ENCODE peak calls at places on chromosome 19, in ten cellular contexts. One of them, this sample, is unnamed.

GRCh38 chr19:49555600-49556411 is 24.6 kb downstream of the NOSIP start:
- DNase-seq in stimulated activated CD4-positive, alpha-beta T cell treated with anti-CD3 and anti-CD28 coated beads, Interleukin-4, amount 100 ng/mL, for 1 hour: peak
- DNase-seq in astrocyte of the cerebellum: peak
- DNase-seq in NCI-H1092: no peak
- DNase-seq in CD4-positive, alpha-beta T cell: peak
- DNase-seq in GOT3: no peak
- DNase-seq in heart right ventricle: peak
- DNase-seq in amygdala: no peak
- DNase-seq in KBM-7: no peak
- DNase-seq in AG04449: no peak
- DNase-seq in this sample: no peak

GRCh38 chr19:815079-815774 is 6.5 kb downstream of the PLPPR3 start:
- DNase-seq in stimulated activated CD4-positive, alpha-beta T cell treated with anti-CD3 and anti-CD28 coated beads, Interleukin-4, amount 100 ng/mL, for 1 hour: no peak
- DNase-seq in astrocyte of the cerebellum: no peak
- DNase-seq in NCI-H1092: no peak
- DNase-seq in CD4-positive, alpha-beta T cell: no peak
- DNase-seq in GOT3: no peak
- DNase-seq in heart right ventricle: no peak
- DNase-seq in amygdala: no peak
- DNase-seq in KBM-7: no peak
- DNase-seq in AG04449: no peak
- DNase-seq in this sample: no peak

GRCh38 chr19:6272411-6272791 is 7.4 kb downstream of the MLLT1 start:
- DNase-seq in stimulated activated CD4-positive, alpha-beta T cell treated with anti-CD3 and anti-CD28 coated beads, Interleukin-4, amount 100 ng/mL, for 1 hour: no peak
- DNase-seq in astrocyte of the cerebellum: no peak
- DNase-seq in NCI-H1092: no peak
- DNase-seq in CD4-positive, alpha-beta T cell: no peak
- DNase-seq in GOT3: no peak
- DNase-seq in heart right ventricle: no peak
- DNase-seq in amygdala: no peak
- DNase-seq in KBM-7: no peak
- DNase-seq in AG04449: no peak
- DNase-seq in this sample: no peak

GRCh38 chr19:662962-663681 is at the start of gene RNF126:
- DNase-seq in stimulated activated CD4-positive, alpha-beta T cell treated with anti-CD3 and anti-CD28 coated beads, Interleukin-4, amount 100 ng/mL, for 1 hour: peak
- DNase-seq in astrocyte of the cerebellum: peak
- DNase-seq in NCI-H1092: peak
- DNase-seq in CD4-positive, alpha-beta T cell: peak
- DNase-seq in GOT3: peak
- DNase-seq in heart right ventricle: peak
- DNase-seq in amygdala: peak
- DNase-seq in KBM-7: peak
- DNase-seq in AG04449: no peak
- DNase-seq in this sample: peak

GRCh38 chr19:3618144-3618810 is 8.3 kb downstream of the CACTIN start:
- DNase-seq in stimulated activated CD4-positive, alpha-beta T cell treated with anti-CD3 and anti-CD28 coated beads, Interleukin-4, amount 100 ng/mL, for 1 hour: peak
- DNase-seq in astrocyte of the cerebellum: no peak
- DNase-seq in NCI-H1092: no peak
- DNase-seq in CD4-positive, alpha-beta T cell: no peak
- DNase-seq in GOT3: no peak
- DNase-seq in heart right ventricle: peak
- DNase-seq in amygdala: peak
- DNase-seq in KBM-7: peak
- DNase-seq in AG04449: no peak
- DNase-seq in this sample: peak

GRCh38 chr19:15259900-15260299 is 27.7 kb upstream of the EPHX3 start:
- DNase-seq in stimulated activated CD4-positive, alpha-beta T cell treated with anti-CD3 and anti-CD28 coated beads, Interleukin-4, amount 100 ng/mL, for 1 hour: no peak
- DNase-seq in astrocyte of the cerebellum: no peak
- DNase-seq in NCI-H1092: no peak
- DNase-seq in CD4-positive, alpha-beta T cell: no peak
- DNase-seq in GOT3: no peak
- DNase-seq in heart right ventricle: no peak
- DNase-seq in amygdala: no peak
- DNase-seq in KBM-7: no peak
- DNase-seq in AG04449: no peak
- DNase-seq in this sample: no peak

GRCh38 chr19:41690801-41691065 is 2.7 kb upstream of the CEACAM7 start:
- DNase-seq in stimulated activated CD4-positive, alpha-beta T cell treated with anti-CD3 and anti-CD28 coated beads, Interleukin-4, amount 100 ng/mL, for 1 hour: no peak
- DNase-seq in astrocyte of the cerebellum: no peak
- DNase-seq in NCI-H1092: no peak
- DNase-seq in CD4-positive, alpha-beta T cell: no peak
- DNase-seq in GOT3: no peak
- DNase-seq in heart right ventricle: no peak
- DNase-seq in amygdala: no peak
- DNase-seq in KBM-7: no peak
- DNase-seq in AG04449: no peak
- DNase-seq in this sample: no peak

GRCh38 chr19:13835791-13836723 is 40.8 kb downstream of the ZSWIM4 start:
- DNase-seq in stimulated activated CD4-positive, alpha-beta T cell treated with anti-CD3 and anti-CD28 coated beads, Interleukin-4, amount 100 ng/mL, for 1 hour: no peak
- DNase-seq in astrocyte of the cerebellum: no peak
- DNase-seq in NCI-H1092: no peak
- DNase-seq in CD4-positive, alpha-beta T cell: no peak
- DNase-seq in GOT3: no peak
- DNase-seq in heart right ventricle: peak
- DNase-seq in amygdala: no peak
- DNase-seq in KBM-7: peak
- DNase-seq in AG04449: no peak
- DNase-seq in this sample: no peak

GRCh38 chr19:17286742-17287141 is 5.0 kb downstream of the ANKLE1 start:
- DNase-seq in stimulated activated CD4-positive, alpha-beta T cell treated with anti-CD3 and anti-CD28 coated beads, Interleukin-4, amount 100 ng/mL, for 1 hour: no peak
- DNase-seq in astrocyte of the cerebellum: no peak
- DNase-seq in NCI-H1092: no peak
- DNase-seq in CD4-positive, alpha-beta T cell: no peak
- DNase-seq in GOT3: no peak
- DNase-seq in heart right ventricle: no peak
- DNase-seq in amygdala: no peak
- DNase-seq in KBM-7: no peak
- DNase-seq in AG04449: no peak
- DNase-seq in this sample: no peak

GRCh38 chr19:15779756-15780476 is 7.5 kb upstream of the OR10H5 start:
- DNase-seq in stimulated activated CD4-positive, alpha-beta T cell treated with anti-CD3 and anti-CD28 coated beads, Interleukin-4, amount 100 ng/mL, for 1 hour: no peak
- DNase-seq in astrocyte of the cerebellum: no peak
- DNase-seq in NCI-H1092: peak
- DNase-seq in CD4-positive, alpha-beta T cell: no peak
- DNase-seq in GOT3: no peak
- DNase-seq in heart right ventricle: peak
- DNase-seq in amygdala: peak
- DNase-seq in KBM-7: no peak
- DNase-seq in AG04449: no peak
- DNase-seq in this sample: no peak

GRCh38 chr19:55467236-55468053 is 2.9 kb upstream of the C19orf85 start:
- DNase-seq in stimulated activated CD4-positive, alpha-beta T cell treated with anti-CD3 and anti-CD28 coated beads, Interleukin-4, amount 100 ng/mL, for 1 hour: peak
- DNase-seq in astrocyte of the cerebellum: no peak
- DNase-seq in NCI-H1092: no peak
- DNase-seq in CD4-positive, alpha-beta T cell: peak
- DNase-seq in GOT3: no peak
- DNase-seq in heart right ventricle: peak
- DNase-seq in amygdala: no peak
- DNase-seq in KBM-7: peak
- DNase-seq in AG04449: no peak
- DNase-seq in this sample: peak

GRCh38 chr19:10491472-10492047 is 11.6 kb downstream of the KEAP1 start:
- DNase-seq in stimulated activated CD4-positive, alpha-beta T cell treated with anti-CD3 and anti-CD28 coated beads, Interleukin-4, amount 100 ng/mL, for 1 hour: no peak
- DNase-seq in astrocyte of the cerebellum: no peak
- DNase-seq in NCI-H1092: no peak
- DNase-seq in CD4-positive, alpha-beta T cell: no peak
- DNase-seq in GOT3: no peak
- DNase-seq in heart right ventricle: no peak
- DNase-seq in amygdala: no peak
- DNase-seq in KBM-7: no peak
- DNase-seq in AG04449: no peak
- DNase-seq in this sample: no peak